ENCODE peak calls at places on chromosomes 1 and 21, in six cellular contexts. T, V, D, J, S and B are unnamed samples.

GRCh38 chr1:30600706-30601105 is 122.7 kb downstream of the MATN1 start:
- DNase-seq in T (no peak), V (no peak), D (no peak), J (no peak), S (no peak), B (no peak)

GRCh38 chr1:102431253-102431652 is 434.5 kb upstream of the OLFM3 start:
- DNase-seq in T (no peak), V (no peak), D (no peak), J (no peak), S (no peak), B (no peak)

GRCh38 chr21:17279663-17280062 is 233.2 kb upstream of the CXADR start:
- DNase-seq in T (no peak), V (no peak), D (no peak), J (no peak), S (no peak), B (no peak)

GRCh38 chr1:14420686-14421085 is 177.8 kb upstream of the KAZN start:
- DNase-seq in T (no peak), V (no peak), D (no peak), J (no peak), S (no peak), B (no peak)

GRCh38 chr1:164637461-164638375 is 78.7 kb downstream of the PBX1 start:
- DNase-seq in T (peak), V (no peak), D (peak), J (no peak), S (no peak), B (peak)

GRCh38 chr21:28737671-28738279 is 254.9 kb downstream of the LTN1 start:
- DNase-seq in T (no peak), V (peak), D (peak), J (no peak), S (no peak), B (no peak)

GRCh38 chr1:41659903-41660302 is 175.4 kb upstream of the EDN2 start:
- DNase-seq in T (no peak), V (no peak), D (no peak), J (no peak), S (no peak), B (no peak)

GRCh38 chr1:70256664-70257063 is 35.5 kb downstream of the SRSF11 start:
- DNase-seq in T (no peak), V (no peak), D (no peak), J (no peak), S (no peak), B (no peak)

GRCh38 chr1:27057389-27057788 is 44.7 kb upstream of the TENT5B start:
- DNase-seq in T (no peak), V (no peak), D (no peak), J (no peak), S (no peak), B (peak)

GRCh38 chr1:230641346-230641745 is 935 bp upstream of the COG2 start:
- DNase-seq in T (peak), V (no peak), D (no peak), J (peak), S (no peak), B (no peak)

GRCh38 chr1:172489847-172490246 is 43.1 kb upstream of the SUCO start:
- DNase-seq in T (no peak), V (no peak), D (no peak), J (no peak), S (no peak), B (no peak)

GRCh38 chr21:41589131-41589530 is 81.2 kb upstream of the TMPRSS2 start:
- DNase-seq in T (no peak), V (no peak), D (no peak), J (no peak), S (no peak), B (no peak)

GRCh38 chr1:156746716-156747631 is 4.5 kb downstream of the HDGF start:
- DNase-seq in T (peak), V (peak), D (peak), J (peak), S (peak), B (peak)

GRCh38 chr21:42639646-42640152 is 13.7 kb upstream of the PDE9A start:
- DNase-seq in T (no peak), V (no peak), D (no peak), J (no peak), S (no peak), B (no peak)

GRCh38 chr1:3501856-3502665 is 47.6 kb downstream of the ARHGEF16 start:
- DNase-seq in T (peak), V (peak), D (peak), J (no peak), S (peak), B (no peak)

GRCh38 chr1:157399984-157400382 is 152.3 kb downstream of the FCRL5 start:
- DNase-seq in T (no peak), V (no peak), D (no peak), J (no peak), S (no peak), B (no peak)

GRCh38 chr1:76501136-76501535 is 366.1 kb upstream of the ST6GALNAC5 start:
- DNase-seq in T (no peak), V (no peak), D (peak), J (no peak), S (no peak), B (no peak)

GRCh38 chr1:28518000-28518744 is 12.3 kb downstream of the RCC1 start:
- DNase-seq in T (peak), V (peak), D (peak), J (peak), S (peak), B (peak)

GRCh38 chr1:163104405-163105099 is 35.4 kb downstream of the RGS4 start:
- DNase-seq in T (no peak), V (no peak), D (no peak), J (no peak), S (no peak), B (no peak)

GRCh38 chr21:39842741-39843146 is 24.5 kb upstream of the PCP4 start:
- DNase-seq in T (no peak), V (no peak), D (no peak), J (no peak), S (no peak), B (no peak)

GRCh38 chr1:39089811-39090519 is 63.8 kb downstream of the NDUFS5 start:
- DNase-seq in T (no peak), V (no peak), D (peak), J (no peak), S (no peak), B (peak)